ENCODE peak calls at places on chromosome 13, in ten cellular contexts. One of them, this sample, is unnamed.

GRCh38 chr13:113493315-113493951 is 2.9 kb upstream of the DCUN1D2 start:
- DNase-seq in K562: peak
- DNase-seq in CD8-positive, alpha-beta T cell: no peak
- DNase-seq in WERI-Rb-1: no peak
- DNase-seq in kidney: no peak
- DNase-seq in left ventricle myocardium inferior: no peak
- DNase-seq in colonic mucosa: peak
- DNase-seq in Karpas-422: peak
- DNase-seq in tibial artery: no peak
- DNase-seq in heart left ventricle: no peak
- DNase-seq in this sample: no peak

GRCh38 chr13:27634791-27635190 is 13.1 kb downstream of the POLR1D start:
- DNase-seq in WERI-Rb-1: no peak
- DNase-seq in heart left ventricle: no peak
- DNase-seq in tibial artery: no peak
- DNase-seq in K562: no peak
- DNase-seq in left ventricle myocardium inferior: no peak
- DNase-seq in CD8-positive, alpha-beta T cell: no peak
- DNase-seq in colonic mucosa: no peak
- DNase-seq in Karpas-422: no peak
- DNase-seq in kidney: no peak
- DNase-seq in this sample: no peak

GRCh38 chr13:93814658-93815057 is 588.1 kb downstream of the GPC6 start:
- DNase-seq in K562: no peak
- DNase-seq in WERI-Rb-1: no peak
- DNase-seq in CD8-positive, alpha-beta T cell: no peak
- DNase-seq in colonic mucosa: no peak
- DNase-seq in kidney: no peak
- DNase-seq in Karpas-422: no peak
- DNase-seq in left ventricle myocardium inferior: no peak
- DNase-seq in heart left ventricle: no peak
- DNase-seq in tibial artery: no peak
- DNase-seq in this sample: no peak

GRCh38 chr13:45456196-45456972 is 8.4 kb upstream of the COG3 start:
- DNase-seq in Karpas-422: no peak
- DNase-seq in K562: no peak
- DNase-seq in kidney: no peak
- DNase-seq in colonic mucosa: no peak
- DNase-seq in tibial artery: no peak
- DNase-seq in CD8-positive, alpha-beta T cell: no peak
- DNase-seq in left ventricle myocardium inferior: no peak
- DNase-seq in WERI-Rb-1: no peak
- DNase-seq in heart left ventricle: no peak
- DNase-seq in this sample: no peak

GRCh38 chr13:42337808-42338600 is 66.1 kb downstream of the AKAP11 start:
- DNase-seq in Karpas-422: no peak
- DNase-seq in tibial artery: no peak
- DNase-seq in kidney: no peak
- DNase-seq in CD8-positive, alpha-beta T cell: no peak
- DNase-seq in WERI-Rb-1: no peak
- DNase-seq in colonic mucosa: no peak
- DNase-seq in left ventricle myocardium inferior: no peak
- DNase-seq in K562: no peak
- DNase-seq in heart left ventricle: no peak
- DNase-seq in this sample: no peak

GRCh38 chr13:49472186-49472585 is 23.6 kb upstream of the PHF11 start:
- DNase-seq in left ventricle myocardium inferior: no peak
- DNase-seq in CD8-positive, alpha-beta T cell: no peak
- DNase-seq in WERI-Rb-1: no peak
- DNase-seq in K562: no peak
- DNase-seq in colonic mucosa: no peak
- DNase-seq in Karpas-422: no peak
- DNase-seq in kidney: no peak
- DNase-seq in heart left ventricle: no peak
- DNase-seq in tibial artery: no peak
- DNase-seq in this sample: no peak

GRCh38 chr13:100495455-100495854 is 93.1 kb downstream of the GGACT start:
- DNase-seq in Karpas-422: no peak
- DNase-seq in kidney: no peak
- DNase-seq in K562: peak
- DNase-seq in colonic mucosa: no peak
- DNase-seq in CD8-positive, alpha-beta T cell: no peak
- DNase-seq in left ventricle myocardium inferior: no peak
- DNase-seq in WERI-Rb-1: no peak
- DNase-seq in tibial artery: no peak
- DNase-seq in heart left ventricle: no peak
- DNase-seq in this sample: no peak

GRCh38 chr13:93614776-93615175 is 388.2 kb downstream of the GPC6 start:
- DNase-seq in Karpas-422: no peak
- DNase-seq in left ventricle myocardium inferior: no peak
- DNase-seq in CD8-positive, alpha-beta T cell: no peak
- DNase-seq in heart left ventricle: no peak
- DNase-seq in colonic mucosa: no peak
- DNase-seq in WERI-Rb-1: no peak
- DNase-seq in tibial artery: no peak
- DNase-seq in kidney: no peak
- DNase-seq in K562: no peak
- DNase-seq in this sample: no peak

GRCh38 chr13:76594435-76594834 is 291.8 kb downstream of the KCTD12 start:
- DNase-seq in tibial artery: no peak
- DNase-seq in kidney: no peak
- DNase-seq in heart left ventricle: no peak
- DNase-seq in left ventricle myocardium inferior: no peak
- DNase-seq in K562: no peak
- DNase-seq in colonic mucosa: no peak
- DNase-seq in WERI-Rb-1: no peak
- DNase-seq in CD8-positive, alpha-beta T cell: no peak
- DNase-seq in Karpas-422: no peak
- DNase-seq in this sample: no peak

GRCh38 chr13:109422163-109422562 is 364.2 kb downstream of the IRS2 start:
- DNase-seq in kidney: no peak
- DNase-seq in CD8-positive, alpha-beta T cell: no peak
- DNase-seq in tibial artery: no peak
- DNase-seq in Karpas-422: no peak
- DNase-seq in heart left ventricle: no peak
- DNase-seq in left ventricle myocardium inferior: no peak
- DNase-seq in colonic mucosa: no peak
- DNase-seq in K562: no peak
- DNase-seq in WERI-Rb-1: no peak
- DNase-seq in this sample: no peak

GRCh38 chr13:31951215-31951678 is 80.3 kb upstream of the FRY start:
- DNase-seq in tibial artery: peak
- DNase-seq in CD8-positive, alpha-beta T cell: no peak
- DNase-seq in colonic mucosa: peak
- DNase-seq in heart left ventricle: peak
- DNase-seq in left ventricle myocardium inferior: peak
- DNase-seq in kidney: peak
- DNase-seq in Karpas-422: no peak
- DNase-seq in WERI-Rb-1: peak
- DNase-seq in K562: no peak
- DNase-seq in this sample: peak

GRCh38 chr13:42039946-42040729 is 8.3 kb upstream of the DGKH start:
- DNase-seq in left ventricle myocardium inferior: peak
- DNase-seq in heart left ventricle: peak
- DNase-seq in K562: peak
- DNase-seq in colonic mucosa: peak
- DNase-seq in Karpas-422: peak
- DNase-seq in WERI-Rb-1: peak
- DNase-seq in tibial artery: peak
- DNase-seq in kidney: peak
- DNase-seq in CD8-positive, alpha-beta T cell: peak
- DNase-seq in this sample: peak

GRCh38 chr13:36804588-36804987 is 14.4 kb upstream of the RFXAP start:
- DNase-seq in WERI-Rb-1: no peak
- DNase-seq in kidney: no peak
- DNase-seq in Karpas-422: no peak
- DNase-seq in K562: no peak
- DNase-seq in heart left ventricle: no peak
- DNase-seq in colonic mucosa: peak
- DNase-seq in CD8-positive, alpha-beta T cell: no peak
- DNase-seq in tibial artery: no peak
- DNase-seq in left ventricle myocardium inferior: no peak
- DNase-seq in this sample: no peak

GRCh38 chr13:91142572-91142971 is 204.9 kb upstream of the MIR17HG start:
- DNase-seq in kidney: no peak
- DNase-seq in K562: no peak
- DNase-seq in Karpas-422: no peak
- DNase-seq in left ventricle myocardium inferior: no peak
- DNase-seq in CD8-positive, alpha-beta T cell: no peak
- DNase-seq in colonic mucosa: no peak
- DNase-seq in WERI-Rb-1: no peak
- DNase-seq in heart left ventricle: no peak
- DNase-seq in tibial artery: no peak
- DNase-seq in this sample: no peak

GRCh38 chr13:41802684-41803554 is 158.0 kb downstream of the VWA8 start:
- DNase-seq in heart left ventricle: no peak
- DNase-seq in Karpas-422: no peak
- DNase-seq in kidney: no peak
- DNase-seq in colonic mucosa: no peak
- DNase-seq in K562: no peak
- DNase-seq in tibial artery: no peak
- DNase-seq in CD8-positive, alpha-beta T cell: no peak
- DNase-seq in WERI-Rb-1: no peak
- DNase-seq in left ventricle myocardium inferior: no peak
- DNase-seq in this sample: no peak

GRCh38 chr13:85497652-85498051 is 301.6 kb downstream of the SLITRK6 start:
- DNase-seq in CD8-positive, alpha-beta T cell: no peak
- DNase-seq in kidney: no peak
- DNase-seq in colonic mucosa: no peak
- DNase-seq in heart left ventricle: no peak
- DNase-seq in left ventricle myocardium inferior: no peak
- DNase-seq in Karpas-422: no peak
- DNase-seq in WERI-Rb-1: no peak
- DNase-seq in tibial artery: no peak
- DNase-seq in K562: no peak
- DNase-seq in this sample: no peak

GRCh38 chr13:48969685-48970084 is 6.0 kb upstream of the FNDC3A start:
- DNase-seq in WERI-Rb-1: no peak
- DNase-seq in CD8-positive, alpha-beta T cell: no peak
- DNase-seq in left ventricle myocardium inferior: no peak
- DNase-seq in tibial artery: no peak
- DNase-seq in kidney: no peak
- DNase-seq in colonic mucosa: no peak
- DNase-seq in Karpas-422: peak
- DNase-seq in K562: no peak
- DNase-seq in heart left ventricle: no peak
- DNase-seq in this sample: no peak

GRCh38 chr13:98214008-98214643 is 37.1 kb upstream of the RNF113B start:
- DNase-seq in colonic mucosa: no peak
- DNase-seq in tibial artery: no peak
- DNase-seq in CD8-positive, alpha-beta T cell: no peak
- DNase-seq in Karpas-422: no peak
- DNase-seq in kidney: no peak
- DNase-seq in heart left ventricle: no peak
- DNase-seq in WERI-Rb-1: peak
- DNase-seq in left ventricle myocardium inferior: no peak
- DNase-seq in K562: no peak
- DNase-seq in this sample: no peak

GRCh38 chr13:72004975-72005374 is 138.0 kb upstream of the DACH1 start:
- DNase-seq in kidney: no peak
- DNase-seq in left ventricle myocardium inferior: no peak
- DNase-seq in K562: no peak
- DNase-seq in WERI-Rb-1: no peak
- DNase-seq in Karpas-422: no peak
- DNase-seq in heart left ventricle: no peak
- DNase-seq in colonic mucosa: no peak
- DNase-seq in tibial artery: no peak
- DNase-seq in CD8-positive, alpha-beta T cell: no peak
- DNase-seq in this sample: no peak

DNA sequence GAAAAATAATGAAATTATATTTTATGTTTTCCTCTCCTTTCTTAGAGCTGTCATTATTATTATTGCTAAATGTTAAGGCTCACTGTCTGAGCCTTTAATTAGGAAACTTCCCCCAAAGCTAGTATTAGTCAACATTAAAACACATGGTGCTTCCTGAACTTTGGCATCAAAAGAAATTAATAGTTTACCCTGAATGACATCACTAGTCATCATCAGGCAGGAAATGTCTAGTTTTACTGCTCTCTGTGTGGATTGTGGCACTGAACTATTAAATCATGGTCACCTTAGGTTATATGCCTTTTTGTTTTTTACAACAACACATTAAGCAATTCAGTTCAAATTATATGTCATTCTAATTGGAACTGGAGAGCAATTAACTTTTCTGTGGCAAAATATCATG is 595.5 kb downstream of the SLITRK1 start:
- DNase-seq in tibial artery: no peak
- DNase-seq in WERI-Rb-1: no peak
- DNase-seq in kidney: no peak
- DNase-seq in CD8-positive, alpha-beta T cell: no peak
- DNase-seq in left ventricle myocardium inferior: no peak
- DNase-seq in heart left ventricle: no peak
- DNase-seq in Karpas-422: no peak
- DNase-seq in K562: no peak
- DNase-seq in colonic mucosa: no peak
- DNase-seq in this sample: no peak
- H3K27ac ChIP-seq in tibial artery: no peak
- H3K27ac ChIP-seq in WERI-Rb-1: no peak
- H3K27ac ChIP-seq in kidney: no peak
- H3K27ac ChIP-seq in CD8-positive, alpha-beta T cell: no peak
- H3K27ac ChIP-seq in left ventricle myocardium inferior: no peak
- H3K27ac ChIP-seq in heart left ventricle: no peak
- H3K27ac ChIP-seq in Karpas-422: no peak
- H3K27ac ChIP-seq in K562: no peak
- H3K27ac ChIP-seq in colonic mucosa: no peak
- H3K27ac ChIP-seq in this sample: no peak

GRCh38 chr13:25179810-25180437 is 7.8 kb upstream of the AMER2 start:
- DNase-seq in K562: no peak
- DNase-seq in colonic mucosa: no peak
- DNase-seq in Karpas-422: no peak
- DNase-seq in tibial artery: no peak
- DNase-seq in left ventricle myocardium inferior: no peak
- DNase-seq in kidney: no peak
- DNase-seq in WERI-Rb-1: peak
- DNase-seq in CD8-positive, alpha-beta T cell: no peak
- DNase-seq in heart left ventricle: no peak
- DNase-seq in this sample: no peak
- H3K4me3 ChIP-seq in K562: no peak
- H3K4me3 ChIP-seq in colonic mucosa: no peak
- H3K4me3 ChIP-seq in Karpas-422: no peak
- H3K4me3 ChIP-seq in tibial artery: no peak
- H3K4me3 ChIP-seq in left ventricle myocardium inferior: no peak
- H3K4me3 ChIP-seq in kidney: no peak
- H3K4me3 ChIP-seq in WERI-Rb-1: peak
- H3K4me3 ChIP-seq in CD8-positive, alpha-beta T cell: no peak
- H3K4me3 ChIP-seq in heart left ventricle: no peak
- H3K4me3 ChIP-seq in this sample: no peak

GRCh38 chr13:60398949-60399589 is 2.0 kb downstream of the TDRD3 start:
- DNase-seq in kidney: no peak
- DNase-seq in Karpas-422: no peak
- DNase-seq in left ventricle myocardium inferior: no peak
- DNase-seq in CD8-positive, alpha-beta T cell: no peak
- DNase-seq in WERI-Rb-1: no peak
- DNase-seq in K562: peak
- DNase-seq in colonic mucosa: peak
- DNase-seq in heart left ventricle: no peak
- DNase-seq in tibial artery: no peak
- DNase-seq in this sample: no peak
- H3K27ac ChIP-seq in kidney: peak
- H3K27ac ChIP-seq in Karpas-422: no peak
- H3K27ac ChIP-seq in left ventricle myocardium inferior: peak
- H3K27ac ChIP-seq in CD8-positive, alpha-beta T cell: no peak
- H3K27ac ChIP-seq in WERI-Rb-1: no peak
- H3K27ac ChIP-seq in K562: peak
- H3K27ac ChIP-seq in colonic mucosa: peak
- H3K27ac ChIP-seq in heart left ventricle: peak
- H3K27ac ChIP-seq in tibial artery: peak
- H3K27ac ChIP-seq in this sample: no peak

GRCh38 chr13:33676045-33676699 is 141.8 kb upstream of the RFC3 start:
- DNase-seq in Karpas-422: no peak
- DNase-seq in tibial artery: no peak
- DNase-seq in heart left ventricle: no peak
- DNase-seq in WERI-Rb-1: peak
- DNase-seq in colonic mucosa: peak
- DNase-seq in kidney: no peak
- DNase-seq in left ventricle myocardium inferior: no peak
- DNase-seq in CD8-positive, alpha-beta T cell: no peak
- DNase-seq in K562: no peak
- DNase-seq in this sample: no peak
- H3K4me3 ChIP-seq in Karpas-422: peak
- H3K4me3 ChIP-seq in tibial artery: peak
- H3K4me3 ChIP-seq in heart left ventricle: peak
- H3K4me3 ChIP-seq in WERI-Rb-1: peak
- H3K4me3 ChIP-seq in colonic mucosa: peak
- H3K4me3 ChIP-seq in kidney: peak
- H3K4me3 ChIP-seq in left ventricle myocardium inferior: peak
- H3K4me3 ChIP-seq in CD8-positive, alpha-beta T cell: no peak
- H3K4me3 ChIP-seq in K562: no peak
- H3K4me3 ChIP-seq in this sample: no peak

This sample was measured in lung.